ENCODE peak calls at places on chromosomes 2 and 18, in eight cellular contexts. F is dorsolateral prefrontal cortex; O is aorta; R is GM23248; A is body of pancreas; T is CD8-positive, alpha-beta T cell; M is mesendoderm; P is colonic mucosa. L is an unnamed sample.

GRCh38 chr2:112483821-112484220 is 1.9 kb downstream of the TTL start:
- DNase-seq in A (no peak), M (no peak), R (no peak), T (no peak), P (no peak), F (no peak), O (no peak), L (no peak)

GRCh38 chr18:48743046-48743445 is 204.2 kb downstream of the CTIF start:
- DNase-seq in A (peak), R (peak), O (peak), P (peak), F (peak), M (no peak), T (no peak), L (no peak)

GRCh38 chr18:2027026-2027425 is 544.3 kb downstream of the METTL4 start:
- DNase-seq in A (no peak), M (no peak), T (no peak), F (no peak), P (no peak), O (no peak), R (no peak), L (no peak)

GRCh38 chr2:137381731-137382130 is 582.5 kb upstream of the HNMT start:
- DNase-seq in F (no peak), M (no peak), O (no peak), P (no peak), A (no peak), T (no peak), R (no peak), L (no peak)

GRCh38 chr2:12488365-12488972 is 228.3 kb upstream of the TRIB2 start:
- DNase-seq in A (no peak), M (no peak), P (no peak), T (peak), F (no peak), R (no peak), O (no peak), L (peak)

GRCh38 chr2:205171541-205171940 is 510.8 kb upstream of the NRP2 start:
- DNase-seq in T (no peak), M (no peak), P (no peak), A (no peak), O (no peak), R (no peak), F (no peak), L (no peak)

GRCh38 chr2:6865346-6866238 is at the start of gene CMPK2:
- DNase-seq in F (peak), M (peak), T (peak), A (peak), P (peak), R (peak), O (peak), L (peak)

GRCh38 chr2:56127773-56128170 is 56.0 kb upstream of the CCDC85A start:
- DNase-seq in P (no peak), T (no peak), M (no peak), R (peak), F (no peak), A (no peak), O (no peak), L (no peak)

GRCh38 chr2:225590932-225591331 is 191.4 kb downstream of the NYAP2 start:
- DNase-seq in O (no peak), P (no peak), T (no peak), A (no peak), M (peak), F (no peak), R (no peak), L (no peak)

GRCh38 chr2:55102056-55102812 is 52.0 kb upstream of the RTN4 start:
- DNase-seq in M (no peak), T (no peak), P (no peak), F (no peak), O (no peak), A (no peak), R (peak), L (no peak)

GRCh38 chr2:200767111-200767885 is 44.4 kb upstream of the BZW1 start:
- DNase-seq in M (no peak), P (peak), O (no peak), F (no peak), A (no peak), R (no peak), T (no peak), L (no peak)

GRCh38 chr2:227228061-227228667 is 63.7 kb downstream of the COL4A3 start:
- DNase-seq in A (peak), M (no peak), F (peak), T (no peak), O (peak), R (peak), P (peak), L (no peak)

GRCh38 chr2:111954602-111955332 is 56.4 kb downstream of the MERTK start:
- DNase-seq in T (no peak), M (no peak), A (no peak), F (no peak), O (peak), R (no peak), P (no peak), L (no peak)

GRCh38 chr2:171084128-171084527 is 76.6 kb downstream of the TLK1 start:
- DNase-seq in F (no peak), R (no peak), O (no peak), T (no peak), M (peak), A (no peak), P (no peak), L (no peak)

GRCh38 chr2:100982431-100982861 is 19.6 kb upstream of the RPL31 start:
- DNase-seq in R (no peak), T (no peak), M (peak), A (no peak), F (no peak), O (no peak), P (no peak), L (no peak)

GRCh38 chr2:47297767-47298401 is 105.1 kb upstream of the MSH2 start:
- DNase-seq in P (no peak), T (no peak), A (no peak), O (no peak), F (no peak), M (no peak), R (no peak), L (no peak)

GRCh38 chr2:170815746-170816498 is 765 bp upstream of the GAD1 start:
- DNase-seq in M (peak), O (no peak), R (peak), F (no peak), A (peak), P (peak), T (peak), L (peak)

GRCh38 chr2:3584076-3584475 is 9.0 kb downstream of the RPS7 start:
- DNase-seq in P (no peak), A (no peak), R (no peak), F (no peak), T (no peak), M (no peak), O (no peak), L (no peak)

GRCh38 chr2:219418570-219419189 is 503 bp downstream of the DES start:
- DNase-seq in F (no peak), A (no peak), P (no peak), T (no peak), M (no peak), R (peak), O (no peak), L (no peak)

GRCh38 chr2:110099471-110100225 is 16.0 kb downstream of the MALL start:
- DNase-seq in M (no peak), O (no peak), T (peak), P (no peak), F (no peak), R (no peak), A (no peak), L (no peak)

GRCh38 chr2:237593596-237594310 is 3.2 kb upstream of the RAB17 start:
- DNase-seq in F (no peak), T (no peak), O (peak), P (no peak), M (peak), R (no peak), A (no peak), L (no peak)

GRCh38 chr2:191041418-191042161 is 27.6 kb upstream of the STAT1 start:
- DNase-seq in O (no peak), P (peak), F (no peak), M (peak), R (peak), T (no peak), A (no peak), L (peak)

GRCh38 chr18:43692291-43692690 is 415.0 kb upstream of the SYT4 start:
- DNase-seq in P (no peak), R (peak), M (peak), F (no peak), T (no peak), O (no peak), A (no peak), L (no peak)

GRCh38 chr2:189526241-189526640 is 54.3 kb downstream of the SLC40A1 start:
- DNase-seq in M (no peak), A (no peak), R (no peak), O (no peak), T (no peak), P (no peak), F (no peak), L (no peak)

GRCh38 chr2:189519631-189520387 is 60.8 kb downstream of the SLC40A1 start:
- DNase-seq in F (no peak), M (peak), R (no peak), O (no peak), T (no peak), A (no peak), P (no peak), L (no peak)

GRCh38 chr2:189524746-189525145 is 55.8 kb downstream of the SLC40A1 start:
- DNase-seq in O (no peak), F (no peak), A (no peak), T (no peak), R (no peak), M (no peak), P (no peak), L (no peak)

GRCh38 chr2:189521686-189522434 is 58.7 kb downstream of the SLC40A1 start:
- DNase-seq in M (no peak), R (no peak), T (no peak), P (no peak), A (no peak), O (no peak), F (no peak), L (no peak)

DNA sequence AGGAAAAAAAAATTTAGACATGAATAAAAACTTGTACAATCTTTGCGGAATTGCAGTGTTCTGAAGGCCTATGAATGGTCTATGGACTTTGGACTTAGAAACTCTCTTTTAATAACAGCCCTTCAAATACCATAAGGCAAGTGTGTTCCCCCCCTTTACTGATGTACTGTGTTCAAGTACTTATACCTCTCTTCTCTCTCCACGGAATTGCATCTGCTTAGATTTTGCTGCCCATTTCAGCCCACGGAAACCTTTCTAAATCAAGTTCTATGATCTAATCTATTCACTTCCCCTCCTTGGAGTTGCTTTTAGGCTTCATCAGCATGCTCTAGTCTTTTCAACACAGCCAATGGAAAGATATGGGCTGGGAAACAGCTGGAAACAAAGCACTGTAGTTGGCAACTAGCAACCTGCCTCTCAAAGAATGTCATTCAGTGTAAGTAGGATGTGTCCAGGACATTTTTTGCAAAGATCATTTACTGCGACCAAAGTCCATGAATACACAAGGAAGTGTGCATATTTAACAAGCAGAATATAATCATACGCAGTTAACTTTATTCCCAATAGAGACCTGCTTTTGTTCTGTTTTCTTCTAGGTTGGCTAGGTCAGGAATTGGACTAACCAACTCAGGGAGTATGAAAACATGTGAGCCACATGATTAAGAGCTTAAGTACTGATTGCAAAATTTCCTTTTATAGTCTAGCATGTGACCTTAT is 58.0 kb downstream of the SLC40A1 start:
- DNase-seq in P (peak), M (peak), R (no peak), A (peak), O (no peak), T (no peak), F (no peak), L (no peak)
- H3K27ac ChIP-seq in P (peak), M (no peak), R (no peak), A (peak), O (peak), T (no peak), F (no peak), L (peak)

DNA sequence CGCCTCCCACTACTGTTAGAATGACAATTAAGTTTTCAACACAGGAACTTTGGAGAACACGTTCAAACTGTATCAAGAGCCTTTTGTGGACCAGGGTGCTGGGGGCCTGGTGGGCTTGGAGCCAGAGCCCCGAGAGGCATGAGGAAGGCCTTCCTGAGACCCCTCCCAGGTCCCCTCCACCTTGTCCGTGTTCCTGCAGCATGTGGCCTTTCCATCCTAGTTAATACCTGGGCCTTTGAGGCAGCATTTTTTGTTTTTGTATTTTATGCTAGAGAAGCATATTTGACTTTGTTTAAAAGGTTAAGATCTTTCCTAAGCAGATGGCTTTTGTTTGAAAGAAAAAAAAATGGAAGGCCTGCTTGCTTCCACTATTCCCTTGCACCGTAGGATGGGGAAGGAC is 68.0 kb downstream of the INPP4A start:
- DNase-seq in F (no peak), M (no peak), P (no peak), O (no peak), T (no peak), R (no peak), A (no peak), L (no peak)
- H3K4me3 ChIP-seq in F (no peak), M (no peak), P (no peak), O (no peak), T (no peak), R (no peak), A (no peak), L (no peak)

GRCh38 chr2:108612514-108613183 is 78.4 kb downstream of the LIMS1 start:
- DNase-seq in P (no peak), F (no peak), M (no peak), R (no peak), O (no peak), A (no peak), T (peak), L (peak)
- H3K27ac ChIP-seq in P (peak), F (no peak), M (no peak), R (no peak), O (no peak), A (peak), T (peak), L (peak)

DNA sequence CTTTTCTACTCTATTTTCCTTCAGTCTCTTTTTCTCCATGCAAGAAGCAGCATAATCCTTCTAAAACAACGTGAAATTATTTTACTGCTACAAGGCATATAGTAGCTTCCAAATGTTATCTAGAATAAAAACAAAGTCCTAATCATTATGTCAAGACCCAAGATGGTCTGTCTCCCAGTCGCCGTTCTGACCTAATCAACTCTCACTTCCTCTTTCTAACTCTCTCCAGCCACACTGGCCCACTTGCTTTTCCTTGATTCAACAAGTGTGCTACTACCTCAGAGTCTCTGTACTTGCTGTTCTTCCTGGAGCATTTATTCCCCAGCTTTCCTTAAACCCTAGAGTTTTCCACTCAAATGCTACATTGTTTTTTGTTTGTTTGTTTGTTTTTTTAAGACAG is 1491.2 kb downstream of the LRP1B start:
- DNase-seq in T (no peak), P (no peak), A (no peak), O (no peak), M (no peak), R (no peak), F (no peak), L (no peak)
- H3K4me3 ChIP-seq in T (no peak), P (no peak), A (no peak), O (no peak), M (no peak), R (no peak), F (no peak), L (no peak)

GRCh38 chr18:62659698-62660097 is 55.6 kb upstream of the PHLPP1 start:
- DNase-seq in R (no peak), F (no peak), O (no peak), M (peak), A (no peak), T (no peak), P (no peak), L (no peak)

GRCh38 chr18:62669225-62669624 is 46.1 kb upstream of the PHLPP1 start:
- DNase-seq in A (no peak), R (no peak), M (no peak), F (no peak), T (no peak), O (no peak), P (no peak), L (no peak)

GRCh38 chr18:62662799-62663173 is 52.6 kb upstream of the PHLPP1 start:
- DNase-seq in O (no peak), M (no peak), R (no peak), T (no peak), P (no peak), F (no peak), A (no peak), L (no peak)

GRCh38 chr18:62660741-62661140 is 54.6 kb upstream of the PHLPP1 start:
- DNase-seq in O (no peak), F (no peak), M (no peak), A (no peak), T (no peak), R (peak), P (no peak), L (no peak)

GRCh38 chr18:62663731-62664336 is 51.5 kb upstream of the PHLPP1 start:
- DNase-seq in T (no peak), F (no peak), M (peak), O (no peak), P (no peak), A (no peak), R (peak), L (no peak)
- H3K27ac ChIP-seq in T (no peak), F (no peak), M (no peak), O (no peak), P (no peak), A (no peak), R (no peak), L (no peak)

GRCh38 chr2:20224191-20224715 is 677 bp downstream of the SDC1 start:
- DNase-seq in O (no peak), P (no peak), A (no peak), M (no peak), T (no peak), R (no peak), F (no peak), L (no peak)

GRCh38 chr2:20221169-20221938 is 3.6 kb downstream of the SDC1 start:
- DNase-seq in P (no peak), M (peak), F (no peak), R (peak), T (no peak), O (no peak), A (no peak), L (no peak)

GRCh38 chr2:20222769-20223344 is 2.1 kb downstream of the SDC1 start:
- DNase-seq in A (no peak), T (no peak), R (no peak), O (no peak), P (no peak), F (no peak), M (peak), L (no peak)

GRCh38 chr2:20223345-20224190 is 1.4 kb downstream of the SDC1 start:
- DNase-seq in A (peak), M (peak), T (no peak), P (no peak), O (no peak), R (peak), F (peak), L (no peak)

DNA sequence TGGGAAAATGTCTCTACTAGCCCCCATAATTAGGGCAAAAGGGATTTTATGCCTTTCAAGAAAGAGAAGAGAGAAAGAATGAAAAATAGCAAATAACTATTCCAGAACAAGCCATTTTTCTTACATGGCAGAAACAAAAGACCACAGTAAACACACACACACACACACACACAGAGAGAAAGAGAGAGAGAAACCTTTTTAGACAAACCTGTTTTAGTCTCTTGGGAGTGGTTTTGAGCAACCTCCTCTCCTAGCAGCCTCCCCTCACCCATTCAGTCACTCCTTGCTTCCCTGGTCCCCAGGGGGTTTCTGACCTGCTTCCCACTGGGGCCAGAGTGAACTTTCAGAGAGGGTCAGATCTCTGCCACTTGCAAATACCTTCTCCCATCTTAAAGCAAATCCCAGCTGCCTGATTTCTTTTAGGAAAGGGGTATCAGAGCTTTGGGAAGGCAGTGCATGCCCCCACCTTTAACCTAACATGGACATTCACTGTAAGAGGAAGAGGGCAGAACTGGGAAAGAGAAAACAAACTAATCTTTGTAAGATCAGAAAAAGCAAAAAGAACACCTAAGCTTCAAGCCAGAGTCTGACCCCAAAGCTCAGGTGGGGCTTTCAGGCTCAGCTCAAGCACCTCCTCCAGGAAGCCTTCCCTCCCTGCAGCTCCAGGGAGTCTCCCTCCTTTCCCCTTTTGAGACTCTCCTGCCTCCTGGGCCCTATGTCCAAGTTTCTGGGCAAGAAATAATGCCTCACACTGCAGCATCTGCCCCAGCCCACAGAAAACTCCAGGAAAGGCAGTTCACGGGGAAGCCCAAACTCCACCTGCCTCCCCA is 2.8 kb downstream of the SDC1 start:
- DNase-seq in M (no peak), F (no peak), R (no peak), P (no peak), O (no peak), A (no peak), T (no peak), L (no peak)
- H3K4me3 ChIP-seq in M (no peak), F (no peak), R (no peak), P (no peak), O (no peak), A (no peak), T (no peak), L (peak)

GRCh38 chr2:96960271-96960955 is 26.0 kb downstream of the FAM178B start:
- DNase-seq in O (peak), A (peak), T (peak), F (peak), M (peak), P (peak), R (peak), L (peak)

GRCh38 chr2:96963316-96963715 is 23.1 kb downstream of the FAM178B start:
- DNase-seq in M (no peak), T (no peak), P (no peak), A (no peak), F (no peak), O (no peak), R (no peak), L (no peak)

GRCh38 chr2:96962567-96963203 is 23.7 kb downstream of the FAM178B start:
- DNase-seq in A (no peak), T (peak), M (no peak), F (no peak), R (no peak), P (no peak), O (no peak), L (peak)

GRCh38 chr2:96960956-96961350 is 25.4 kb downstream of the FAM178B start:
- DNase-seq in O (no peak), P (peak), M (no peak), A (no peak), R (no peak), F (no peak), T (no peak), L (no peak)

DNA sequence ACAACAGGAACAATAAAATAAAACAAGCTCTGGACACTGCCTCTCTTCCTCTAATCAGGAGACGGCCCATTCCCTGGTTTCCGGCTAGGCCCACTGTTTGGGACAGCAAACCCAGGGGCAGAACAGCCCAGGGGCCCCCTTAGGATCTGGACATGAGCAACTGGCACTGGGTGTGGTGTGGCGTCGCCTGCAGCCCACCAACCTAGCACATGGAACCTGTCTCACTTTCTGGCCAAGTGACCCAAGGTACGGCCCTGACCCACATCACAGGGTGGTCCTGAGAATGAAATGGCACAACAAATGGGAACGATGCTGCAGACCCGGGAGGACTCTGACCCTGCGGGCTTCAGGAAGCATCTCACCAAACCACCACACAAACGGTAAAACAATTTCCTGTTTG is 24.8 kb downstream of the FAM178B start:
- DNase-seq in O (no peak), M (no peak), A (no peak), T (no peak), R (no peak), P (no peak), F (no peak), L (no peak)
- H3K27ac ChIP-seq in O (no peak), M (no peak), A (no peak), T (no peak), R (no peak), P (peak), F (no peak), L (no peak)